ENCODE peak calls at places on chromosomes 3 and 15, in seven cellular contexts. O is astrocyte, H is testis, Q is suprapubic skin, Z is bronchial epithelial cell, U is cardiac fibroblast, V is body of pancreas. D is an unnamed sample.

GRCh38 chr3:187628169-187628568 is 42.0 kb downstream of the SST start:
- DNase-seq in O (no peak), H (no peak), Q (no peak), Z (no peak), U (no peak), V (no peak), D (no peak)

GRCh38 chr3:110341047-110341446 is 730.6 kb upstream of the NECTIN3 start:
- DNase-seq in O (peak), H (no peak), Q (no peak), Z (peak), U (peak), V (no peak), D (no peak)

GRCh38 chr3:114746502-114746901 is 400.6 kb downstream of the ZBTB20 start:
- DNase-seq in O (no peak), H (no peak), Q (no peak), Z (no peak), U (peak), V (no peak), D (no peak)

GRCh38 chr3:157175678-157176077 is 15.7 kb upstream of the CCNL1 start:
- DNase-seq in O (no peak), H (peak), Q (no peak), Z (no peak), U (no peak), V (peak), D (no peak)

GRCh38 chr3:51908026-51908425 is 4.9 kb upstream of the IQCF1 start:
- DNase-seq in O (no peak), H (no peak), Q (no peak), Z (peak), U (no peak), V (no peak), D (no peak)

GRCh38 chr15:43920815-43921214 is 94.0 kb downstream of the WDR76 start:
- DNase-seq in O (peak), H (no peak), Q (no peak), Z (no peak), U (no peak), V (no peak), D (no peak)

GRCh38 chr3:186268616-186269448 is 93.2 kb downstream of the DGKG start:
- DNase-seq in O (no peak), H (no peak), Q (no peak), Z (peak), U (peak), V (no peak), D (no peak)

GRCh38 chr3:87076951-87077350 is 86.0 kb upstream of the VGLL3 start:
- DNase-seq in O (peak), H (no peak), Q (no peak), Z (peak), U (peak), V (no peak), D (no peak)

GRCh38 chr3:21506061-21506460 is 244.9 kb downstream of the ZNF385D start:
- DNase-seq in O (peak), H (no peak), Q (no peak), Z (no peak), U (peak), V (no peak), D (no peak)

GRCh38 chr3:50950591-50950990 is 275.9 kb downstream of the DOCK3 start:
- DNase-seq in O (no peak), H (no peak), Q (no peak), Z (no peak), U (no peak), V (no peak), D (no peak)

GRCh38 chr3:165195628-165196576 is at the start of gene SLITRK3:
- DNase-seq in O (no peak), H (no peak), Q (no peak), Z (no peak), U (no peak), V (no peak), D (no peak)

GRCh38 chr3:68620211-68620610 is 312.1 kb downstream of the TAFA4 start:
- DNase-seq in O (no peak), H (peak), Q (no peak), Z (no peak), U (no peak), V (no peak), D (no peak)

DNA sequence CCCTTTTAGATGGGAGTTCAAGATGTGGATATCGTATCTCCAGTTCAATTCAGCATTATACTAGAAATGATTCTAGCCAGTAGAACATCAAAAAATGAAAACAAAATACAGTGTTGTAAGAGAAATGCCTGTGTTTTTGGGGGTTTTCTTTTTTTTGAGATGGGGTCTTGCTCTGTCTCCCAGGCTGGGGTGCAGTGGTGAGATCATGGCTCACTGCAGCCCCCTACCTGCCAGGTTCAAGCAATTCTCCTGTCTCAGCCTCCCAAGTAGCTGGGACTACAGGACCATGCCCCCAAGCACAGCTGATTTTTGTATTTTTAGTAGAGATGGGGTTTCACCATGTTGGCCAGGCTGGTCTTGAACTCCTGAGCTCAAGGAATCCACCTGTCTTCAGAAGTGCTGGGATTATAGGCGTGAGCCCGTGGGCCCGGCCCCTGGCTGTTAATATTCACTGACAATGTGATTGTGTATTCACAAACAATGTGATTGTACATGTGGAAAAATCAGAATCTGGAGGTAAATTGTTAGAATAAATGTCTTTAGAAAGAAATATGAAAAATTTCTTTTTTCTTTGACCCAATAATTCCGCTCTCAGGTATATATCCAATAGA is 59.0 kb downstream of the ARIH1 start:
- DNase-seq in O (no peak), H (no peak), Q (no peak), Z (no peak), U (no peak), V (no peak), D (no peak)
- TF ChIP-seq CTCF in O (no peak), H (no peak), Q (no peak), Z (peak), U (peak), V (no peak), D (peak)

DNA sequence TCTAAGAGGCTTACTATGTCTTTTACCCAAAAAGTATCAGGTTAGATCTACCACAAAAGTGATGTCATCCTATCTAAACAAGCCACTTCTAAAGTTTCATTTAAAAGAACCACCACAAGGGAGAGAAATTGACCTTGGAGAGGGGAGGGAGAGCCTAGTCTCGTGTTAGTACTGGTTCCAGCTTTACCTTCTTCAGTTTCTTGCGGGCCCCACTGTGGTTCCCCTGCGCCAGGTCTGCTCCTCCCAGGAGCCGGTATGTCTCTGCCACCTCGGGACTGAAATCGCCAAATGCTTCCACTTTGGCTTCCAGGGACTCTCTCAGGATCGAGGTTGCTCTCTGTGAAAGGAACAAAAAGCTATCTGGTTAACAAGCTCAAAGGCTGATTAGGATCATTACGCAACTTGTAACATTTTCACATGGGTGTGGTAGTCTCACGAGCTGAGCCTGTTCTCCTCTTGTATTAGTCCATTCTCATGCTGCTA is 51.1 kb downstream of the SYNM start:
- DNase-seq in O (peak), H (peak), Q (no peak), Z (peak), U (peak), V (no peak), D (no peak)
- TF ChIP-seq CTCF in O (no peak), H (no peak), Q (no peak), Z (no peak), U (no peak), V (no peak), D (no peak)

GRCh38 chr15:75616766-75617165 is 8.8 kb downstream of the SNUPN start:
- DNase-seq in O (no peak), H (no peak), Q (no peak), Z (no peak), U (no peak), V (no peak), D (no peak)

GRCh38 chr15:75620043-75620775 is 5.3 kb downstream of the SNUPN start:
- DNase-seq in O (peak), H (peak), Q (no peak), Z (no peak), U (peak), V (peak), D (no peak)

GRCh38 chr15:75625542-75626347 is at the start of gene SNUPN:
- DNase-seq in O (peak), H (peak), Q (peak), Z (peak), U (peak), V (peak), D (peak)

GRCh38 chr15:75622505-75622904 is 3.0 kb downstream of the SNUPN start:
- DNase-seq in O (no peak), H (no peak), Q (no peak), Z (no peak), U (no peak), V (no peak), D (no peak)

DNA sequence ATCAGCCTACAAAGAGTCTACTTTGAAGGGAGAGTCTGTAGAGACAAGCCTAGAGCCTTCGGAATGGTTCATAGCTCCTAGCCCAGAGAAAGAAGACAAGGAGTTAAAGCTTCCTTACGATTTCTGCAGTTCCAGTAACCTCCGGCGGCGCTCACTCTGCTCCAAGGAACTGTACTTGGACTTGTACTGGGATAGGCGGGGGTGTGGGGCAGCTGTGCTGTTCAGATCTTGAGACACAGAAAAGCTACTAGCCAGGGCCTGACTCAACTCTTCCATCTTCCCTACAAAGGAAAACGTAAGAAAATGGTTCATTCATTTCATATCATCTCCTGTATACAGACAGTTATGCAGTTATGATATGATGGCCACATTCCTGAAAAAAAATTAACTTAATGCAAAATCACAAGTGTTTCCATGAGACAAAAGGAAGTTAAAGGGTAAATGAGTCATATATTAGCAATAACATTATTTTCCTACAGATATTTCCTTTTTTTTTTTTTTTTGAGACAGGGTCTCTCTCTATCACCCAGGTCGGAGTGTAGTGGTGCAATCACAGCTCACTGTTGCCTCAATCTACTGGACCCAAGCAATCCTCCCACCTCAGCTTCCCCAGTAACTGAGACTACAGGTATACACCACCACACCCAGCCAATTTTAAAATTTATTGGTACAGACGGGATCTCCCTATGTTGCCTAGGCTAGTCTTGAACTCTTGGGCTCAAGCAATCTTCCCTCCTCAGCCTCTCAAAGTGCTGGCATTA is 4.6 kb downstream of the SNUPN start:
- DNase-seq in O (peak), H (peak), Q (peak), Z (peak), U (peak), V (peak), D (peak)
- TF ChIP-seq CTCF in O (peak), H (no peak), Q (peak), Z (peak), U (peak), V (no peak), D (no peak)

GRCh38 chr15:70974004-70974832 is 81.6 kb downstream of the LRRC49 start:
- DNase-seq in O (peak), H (no peak), Q (no peak), Z (peak), U (peak), V (no peak), D (no peak)
- TF ChIP-seq CTCF in O (peak), H (no peak), Q (no peak), Z (peak), U (peak), V (no peak), D (peak)

GRCh38 chr3:178451799-178452198 is 84.4 kb upstream of the KCNMB2 start:
- DNase-seq in O (no peak), H (no peak), Q (no peak), Z (no peak), U (no peak), V (no peak), D (no peak)
- TF ChIP-seq CTCF in O (no peak), H (no peak), Q (no peak), Z (no peak), U (no peak), V (no peak), D (no peak)

GRCh38 chr15:30042556-30042955 is 40.2 kb upstream of the GOLGA8J start:
- DNase-seq in O (peak), H (peak), Q (no peak), Z (no peak), U (no peak), V (no peak), D (peak)
- TF ChIP-seq CTCF in O (no peak), H (no peak), Q (no peak), Z (no peak), U (no peak), V (no peak), D (no peak)

GRCh38 chr3:42557849-42558248 is 23.9 kb downstream of the SEC22C start:
- DNase-seq in O (no peak), H (no peak), Q (no peak), Z (no peak), U (no peak), V (no peak), D (no peak)
- TF ChIP-seq CTCF in O (no peak), H (no peak), Q (no peak), Z (no peak), U (no peak), V (no peak), D (no peak)

GRCh38 chr3:17141699-17142098 is 256.9 kb downstream of the PLCL2 start:
- DNase-seq in O (no peak), H (no peak), Q (no peak), Z (no peak), U (no peak), V (no peak), D (no peak)

GRCh38 chr3:17138246-17139039 is 253.7 kb downstream of the PLCL2 start:
- DNase-seq in O (no peak), H (no peak), Q (no peak), Z (peak), U (no peak), V (no peak), D (no peak)

GRCh38 chr3:17143893-17144664 is 259.3 kb downstream of the PLCL2 start:
- DNase-seq in O (no peak), H (no peak), Q (peak), Z (no peak), U (no peak), V (no peak), D (no peak)

GRCh38 chr3:17142516-17142915 is 257.8 kb downstream of the PLCL2 start:
- DNase-seq in O (no peak), H (no peak), Q (peak), Z (no peak), U (no peak), V (no peak), D (no peak)

GRCh38 chr3:17140670-17141505 is 256.1 kb downstream of the PLCL2 start:
- DNase-seq in O (no peak), H (peak), Q (no peak), Z (no peak), U (peak), V (no peak), D (no peak)
- TF ChIP-seq CTCF in O (no peak), H (no peak), Q (no peak), Z (no peak), U (no peak), V (no peak), D (no peak)

DNA sequence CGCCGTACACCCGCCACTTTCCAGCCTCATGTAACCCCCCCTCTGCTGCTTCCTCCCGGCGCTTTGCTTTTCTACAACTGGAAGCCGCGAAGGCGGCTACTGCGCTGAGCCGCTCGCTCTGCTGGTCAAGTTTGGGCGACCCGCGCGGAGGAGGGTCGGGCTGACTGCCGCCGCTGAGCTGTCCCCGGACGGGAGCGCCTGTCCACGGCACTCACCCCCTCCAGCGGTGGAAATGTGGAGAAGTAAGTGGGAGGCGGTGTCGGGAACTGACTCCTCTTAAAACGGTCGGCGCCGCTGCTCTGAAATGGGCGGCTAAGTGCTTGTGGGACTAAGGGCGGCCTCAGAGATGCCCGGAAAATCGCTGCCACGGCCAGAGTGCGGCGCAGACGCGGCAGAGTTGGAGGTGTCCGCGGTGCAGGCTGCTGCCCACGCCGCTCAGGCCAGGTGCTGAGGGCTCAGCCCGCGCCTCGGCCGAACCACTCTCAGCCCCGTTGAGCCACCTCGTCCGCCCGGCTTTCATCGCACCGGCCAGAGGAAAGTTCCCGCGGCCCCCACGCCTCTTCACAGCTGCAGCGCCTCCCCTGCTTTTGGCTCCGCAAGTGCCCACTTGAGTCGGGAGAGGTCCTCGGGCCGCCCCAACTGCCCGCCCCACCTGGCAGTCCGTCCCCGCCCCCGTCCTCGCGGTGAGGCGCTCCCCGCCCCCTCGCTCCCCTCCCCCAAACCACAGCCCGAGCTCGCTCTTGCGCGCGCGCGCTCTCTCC is 394 bp upstream of the EPHA6 start:
- DNase-seq in O (peak), H (peak), Q (peak), Z (peak), U (peak), V (peak), D (no peak)
- TF ChIP-seq CTCF in O (peak), H (no peak), Q (no peak), Z (peak), U (no peak), V (no peak), D (no peak)